ENCODE peak calls at places on chromosomes 13 and 19, in seven cellular contexts. V, U, O, X, Z, A and G are unnamed samples.
A peak's percentile ranks its signal among the peaks of the same experiment; 100 is the strongest.

GRCh38 chr19:43818500-43818899 is 8.6 kb upstream of the ZNF283 start:
- DNase-seq in V (no peak), U (no peak), O (no peak), X (no peak), Z (no peak), A (no peak), G (no peak)

GRCh38 chr19:55578031-55578760 is 2.5 kb downstream of the ZNF579 start:
- DNase-seq in V (no peak), U (no peak), O (no peak), X (no peak), Z (no peak), A (no peak), G (no peak)

GRCh38 chr19:35240322-35240721 is 8.5 kb upstream of the LSR start:
- DNase-seq in V (no peak), U (no peak), O (no peak), X (no peak), Z (no peak), A (no peak), G (no peak)

GRCh38 chr19:3359850-3360493 is 6.4 kb upstream of the NFIC start:
- DNase-seq in V (no peak), U (no peak), O (no peak), X (no peak), Z (no peak), A (no peak), G (no peak)

GRCh38 chr13:26011996-26012688 is 39.7 kb downstream of the SHISA2 start:
- DNase-seq in V (no peak), U (no peak), O (no peak), X (no peak), Z (no peak), A (no peak), G (no peak)

GRCh38 chr19:34834513-34834912 is 61.5 kb upstream of the ZNF599 start:
- DNase-seq in V (no peak), U (no peak), O (no peak), X (no peak), Z (no peak), A (no peak), G (peak; percentile 28)

GRCh38 chr19:39413269-39413902 is 917 bp downstream of the PLEKHG2 start:
- DNase-seq in V (peak; percentile 65), U (peak; percentile 57), O (no peak), X (peak; percentile 32), Z (peak; percentile 82), A (peak; percentile 91), G (peak; percentile 92)

GRCh38 chr13:43688230-43688907 is 98.4 kb downstream of the ENOX1 start:
- DNase-seq in V (no peak), U (no peak), O (no peak), X (no peak), Z (no peak), A (no peak), G (no peak)

GRCh38 chr19:40594657-40595077 is 6.5 kb upstream of the LTBP4 start:
- DNase-seq in V (peak; percentile 63), U (peak; percentile 51), O (no peak), X (no peak), Z (no peak), A (no peak), G (no peak)

GRCh38 chr19:7888145-7888825 is at the start of gene LRRC8E:
- DNase-seq in V (peak; percentile 60), U (peak; percentile 62), O (no peak), X (no peak), Z (no peak), A (no peak), G (no peak)

GRCh38 chr13:60329221-60329983 is 67.6 kb upstream of the TDRD3 start:
- DNase-seq in V (peak; percentile 25), U (peak; percentile 55), O (no peak), X (no peak), Z (no peak), A (no peak), G (no peak)

GRCh38 chr19:1470864-1471513 is 8.0 kb downstream of the C19orf25 start:
- DNase-seq in V (no peak), U (no peak), O (no peak), X (no peak), Z (no peak), A (no peak), G (no peak)

GRCh38 chr19:48258350-48258749 is 2.6 kb upstream of the CARD8 start:
- DNase-seq in V (no peak), U (peak; percentile 52), O (no peak), X (no peak), Z (no peak), A (no peak), G (no peak)

GRCh38 chr19:38233740-38234251 is 9.8 kb upstream of the DPF1 start:
- DNase-seq in V (peak; percentile 66), U (peak; percentile 79), O (peak; percentile 4), X (peak; percentile 31), Z (peak; percentile 60), A (peak; percentile 78), G (peak; percentile 95)

GRCh38 chr19:29690842-29691241 is 24.2 kb downstream of the C19orf12 start:
- DNase-seq in V (peak; percentile 76), U (peak; percentile 80), O (peak; percentile 26), X (no peak), Z (no peak), A (no peak), G (no peak)

GRCh38 chr19:51473009-51473707 is 5.2 kb upstream of the CEACAM18 start:
- DNase-seq in V (peak; percentile 67), U (peak; percentile 79), O (peak; percentile 4), X (no peak), Z (peak; percentile 54), A (peak; percentile 79), G (peak; percentile 89)

GRCh38 chr13:59776924-59777690 is 386.6 kb downstream of the DIAPH3 start:
- DNase-seq in V (peak; percentile 92), U (peak; percentile 91), O (no peak), X (no peak), Z (no peak), A (no peak), G (no peak)

GRCh38 chr19:2416321-2417097 is 10.9 kb downstream of the TIMM13 start:
- DNase-seq in V (no peak), U (no peak), O (no peak), X (no peak), Z (no peak), A (no peak), G (no peak)

GRCh38 chr13:75326173-75327131 is 155.5 kb downstream of the TBC1D4 start:
- DNase-seq in V (peak; percentile 44), U (peak; percentile 66), O (no peak), X (no peak), Z (no peak), A (no peak), G (no peak)

GRCh38 chr19:7916137-7916907 is 1.7 kb downstream of the TGFBR3L start:
- DNase-seq in V (no peak), U (peak; percentile 30), O (no peak), X (no peak), Z (no peak), A (no peak), G (no peak)

GRCh38 chr13:109783447-109783814 is 3.0 kb downstream of the IRS2 start:
- DNase-seq in V (no peak), U (no peak), O (no peak), X (no peak), Z (no peak), A (no peak), G (no peak)

GRCh38 chr13:90622547-90622946 is 724.9 kb upstream of the MIR17HG start:
- DNase-seq in V (peak; percentile 15), U (peak; percentile 56), O (no peak), X (no peak), Z (no peak), A (no peak), G (no peak)

GRCh38 chr13:51957377-51958216 is 53.7 kb downstream of the ATP7B start:
- DNase-seq in V (no peak), U (no peak), O (no peak), X (no peak), Z (no peak), A (no peak), G (no peak)

GRCh38 chr19:54612428-54612827 is 17.9 kb upstream of the LILRB1 start:
- DNase-seq in V (no peak), U (no peak), O (no peak), X (no peak), Z (no peak), A (no peak), G (no peak)

GRCh38 chr19:47438793-47439220 is 19.5 kb upstream of the MEIS3 start:
- DNase-seq in V (no peak), U (no peak), O (no peak), X (no peak), Z (no peak), A (no peak), G (no peak)

GRCh38 chr13:47555235-47555634 is 445.8 kb downstream of the SUCLA2 start:
- DNase-seq in V (no peak), U (no peak), O (no peak), X (no peak), Z (no peak), A (no peak), G (no peak)

GRCh38 chr19:58317481-58318072 is 9.2 kb upstream of the ZSCAN22 start:
- DNase-seq in V (peak; percentile 54), U (peak; percentile 61), O (no peak), X (no peak), Z (no peak), A (no peak), G (no peak)

GRCh38 chr13:105672911-105673310 is 862.6 kb downstream of the EFNB2 start:
- DNase-seq in V (no peak), U (no peak), O (no peak), X (no peak), Z (no peak), A (no peak), G (no peak)

GRCh38 chr13:78689011-78689410 is 30.1 kb upstream of the OBI1 start:
- DNase-seq in V (no peak), U (no peak), O (no peak), X (no peak), Z (no peak), A (no peak), G (no peak)

GRCh38 chr13:28492527-28493367 is 2.2 kb downstream of the FLT1 start:
- DNase-seq in V (no peak), U (no peak), O (no peak), X (no peak), Z (no peak), A (no peak), G (no peak)

GRCh38 chr13:75864718-75865117 is 228.6 kb downstream of the LMO7 start:
- DNase-seq in V (peak; percentile 74), U (peak; percentile 94), O (no peak), X (no peak), Z (no peak), A (no peak), G (no peak)

GRCh38 chr19:5152767-5153532 is 184.0 kb downstream of the KDM4B start:
- DNase-seq in V (no peak), U (no peak), O (no peak), X (no peak), Z (no peak), A (no peak), G (peak; percentile 63)

GRCh38 chr13:34522818-34523217 is 419.3 kb upstream of the NBEA start:
- DNase-seq in V (no peak), U (no peak), O (no peak), X (no peak), Z (no peak), A (no peak), G (no peak)

GRCh38 chr19:56966225-56966696 is 125.7 kb upstream of the PEG3 start:
- DNase-seq in V (no peak), U (no peak), O (no peak), X (no peak), Z (peak; percentile 79), A (no peak), G (no peak)

GRCh38 chr13:90008707-90009149 is 1338.8 kb upstream of the MIR17HG start:
- DNase-seq in V (no peak), U (no peak), O (no peak), X (no peak), Z (no peak), A (no peak), G (no peak)

GRCh38 chr19:1651061-1651547 is 1.3 kb downstream of the TCF3 start:
- DNase-seq in V (peak; percentile 24), U (peak; percentile 37), O (no peak), X (no peak), Z (no peak), A (peak; percentile 60), G (no peak)

GRCh38 chr19:14410054-14410774 is 8.9 kb downstream of the DDX39A start:
- DNase-seq in V (no peak), U (no peak), O (no peak), X (no peak), Z (no peak), A (no peak), G (no peak)